ENCODE peak calls at places on chromosomes 5 and 9, in ten cellular contexts. W, H, N, V, R, X, C, O, L and P are unnamed samples.

GRCh38 chr5:159043551-159043950 is 56.2 kb downstream of the EBF1 start:
- DNase-seq in W (no peak), H (no peak), N (no peak), V (no peak), R (no peak), X (no peak), C (no peak), O (peak; percentile 69), L (no peak), P (no peak)

GRCh38 chr5:41793156-41793770 is 77.0 kb downstream of the OXCT1 start:
- DNase-seq in W (peak; percentile 78), H (no peak), N (peak; percentile 91), V (no peak), R (no peak), X (peak; percentile 91), C (peak; percentile 82), O (peak; percentile 92), L (no peak), P (no peak)

GRCh38 chr5:175847503-175847902 is 23.9 kb upstream of the CPLX2 start:
- DNase-seq in W (peak; percentile 54), H (peak; percentile 69), N (no peak), V (no peak), R (no peak), X (peak; percentile 24), C (peak; percentile 6), O (peak; percentile 2), L (no peak), P (peak; percentile 18)

GRCh38 chr5:175115831-175116230 is 328.2 kb downstream of the DRD1 start:
- DNase-seq in W (no peak), H (no peak), N (no peak), V (no peak), R (no peak), X (no peak), C (no peak), O (no peak), L (no peak), P (no peak)

GRCh38 chr9:116860509-116861120 is 173.5 kb downstream of the TRIM32 start:
- DNase-seq in W (peak; percentile 82), H (peak; percentile 88), N (peak; percentile 76), V (no peak), R (peak; percentile 68), X (peak; percentile 55), C (peak; percentile 74), O (peak; percentile 63), L (peak; percentile 68), P (peak; percentile 69)

GRCh38 chr5:170565077-170565476 is 61.3 kb downstream of the KCNIP1 start:
- DNase-seq in W (no peak), H (no peak), N (no peak), V (peak; percentile 11), R (no peak), X (no peak), C (no peak), O (no peak), L (no peak), P (no peak)

GRCh38 chr9:128102196-128102595 is 25.3 kb downstream of the PTGES2 start:
- DNase-seq in W (no peak), H (no peak), N (no peak), V (no peak), R (no peak), X (no peak), C (no peak), O (no peak), L (peak; percentile 14), P (no peak)

GRCh38 chr5:155960177-155960576 is 366.8 kb upstream of the SGCD start:
- DNase-seq in W (no peak), H (no peak), N (no peak), V (no peak), R (no peak), X (no peak), C (no peak), O (no peak), L (no peak), P (no peak)

GRCh38 chr5:119166026-119166425 is 95.1 kb downstream of the DMXL1 start:
- DNase-seq in W (no peak), H (peak; percentile 49), N (no peak), V (no peak), R (no peak), X (peak; percentile 13), C (no peak), O (no peak), L (no peak), P (no peak)

GRCh38 chr5:121019734-121020133 is 555.6 kb downstream of the PRR16 start:
- DNase-seq in W (no peak), H (no peak), N (no peak), V (no peak), R (no peak), X (no peak), C (no peak), O (no peak), L (no peak), P (no peak)

GRCh38 chr9:134536101-134536900 is 105.3 kb upstream of the COL5A1 start:
- DNase-seq in W (peak; percentile 88), H (no peak), N (no peak), V (no peak), R (no peak), X (peak; percentile 83), C (peak; percentile 72), O (peak; percentile 61), L (peak; percentile 4), P (no peak)

GRCh38 chr5:116372931-116373597 is 201.6 kb downstream of the SEMA6A start:
- DNase-seq in W (no peak), H (no peak), N (no peak), V (no peak), R (no peak), X (no peak), C (no peak), O (no peak), L (no peak), P (no peak)

GRCh38 chr5:6763191-6763590 is 50.0 kb downstream of the TENT4A start:
- DNase-seq in W (no peak), H (no peak), N (no peak), V (no peak), R (no peak), X (no peak), C (no peak), O (no peak), L (no peak), P (no peak)

GRCh38 chr9:99059074-99059894 is 45.6 kb upstream of the TGFBR1 start:
- DNase-seq in W (no peak), H (no peak), N (no peak), V (no peak), R (no peak), X (no peak), C (peak; percentile 9), O (no peak), L (peak; percentile 53), P (no peak)

GRCh38 chr5:141858084-141858765 is 20.0 kb downstream of the PCDH1 start:
- DNase-seq in W (no peak), H (peak; percentile 76), N (no peak), V (no peak), R (no peak), X (no peak), C (no peak), O (no peak), L (no peak), P (no peak)

GRCh38 chr5:112475747-112476435 is 56.8 kb upstream of the EPB41L4A start:
- DNase-seq in W (no peak), H (no peak), N (no peak), V (no peak), R (no peak), X (peak; percentile 4), C (peak; percentile 9), O (no peak), L (no peak), P (no peak)

GRCh38 chr5:36879274-36880033 is 2.9 kb downstream of the NIPBL start:
- DNase-seq in W (no peak), H (no peak), N (no peak), V (no peak), R (no peak), X (no peak), C (no peak), O (no peak), L (no peak), P (no peak)

GRCh38 chr5:179345429-179346321 is at the start of gene ADAMTS2:
- DNase-seq in W (peak; percentile 68), H (peak; percentile 83), N (peak; percentile 29), V (no peak), R (peak; percentile 51), X (peak; percentile 87), C (peak; percentile 56), O (peak; percentile 71), L (peak; percentile 65), P (no peak)
- H3K4me3 ChIP-seq in W (peak within 1 kb of the TSS; percentile 81), H (peak within 1 kb of the TSS; percentile 83), N (peak within 1 kb of the TSS; percentile 36), V (peak within 1 kb of the TSS; percentile 80), R (peak within 1 kb of the TSS; percentile 30), X (peak within 1 kb of the TSS; percentile 68), C (peak within 1 kb of the TSS; percentile 90), O (peak within 1 kb of the TSS; percentile 79), L (peak within 1 kb of the TSS; percentile 71), P (peak within 1 kb of the TSS; percentile 10)

GRCh38 chr5:127446626-127447025 is 70.8 kb upstream of the PRRC1 start:
- DNase-seq in W (no peak), H (no peak), N (no peak), V (no peak), R (no peak), X (no peak), C (no peak), O (no peak), L (no peak), P (no peak)

GRCh38 chr5:127439544-127440096 is 77.8 kb upstream of the PRRC1 start:
- DNase-seq in W (no peak), H (no peak), N (no peak), V (no peak), R (no peak), X (peak; percentile 29), C (no peak), O (no peak), L (no peak), P (no peak)

GRCh38 chr5:127440831-127441230 is 76.6 kb upstream of the PRRC1 start:
- DNase-seq in W (peak; percentile 72), H (no peak), N (no peak), V (no peak), R (no peak), X (peak; percentile 74), C (peak; percentile 59), O (no peak), L (no peak), P (no peak)

GRCh38 chr5:127447822-127448221 is 69.6 kb upstream of the PRRC1 start:
- DNase-seq in W (peak; percentile 70), H (no peak), N (no peak), V (no peak), R (no peak), X (peak; percentile 68), C (peak; percentile 76), O (peak; percentile 56), L (no peak), P (no peak)

GRCh38 chr5:127442085-127442484 is 75.4 kb upstream of the PRRC1 start:
- DNase-seq in W (peak; percentile 59), H (peak; percentile 17), N (peak; percentile 44), V (no peak), R (no peak), X (peak; percentile 53), C (peak; percentile 55), O (peak; percentile 34), L (no peak), P (no peak)
- TF ChIP-seq CTCF in W (peak; percentile 36), H (no peak), N (peak; percentile 52), V (no peak), R (peak; percentile 12), X (no peak), C (no peak), O (peak; percentile 20), L (peak; percentile 40), P (peak; percentile 13)

GRCh38 chr5:177427919-177428573 is 1.6 kb downstream of the GRK6 start:
- DNase-seq in W (no peak), H (no peak), N (no peak), V (peak; percentile 73), R (peak; percentile 18), X (no peak), C (no peak), O (no peak), L (no peak), P (no peak)
- H3K4me3 ChIP-seq in W (peak overlapping the region; percentile 5), H (peak overlapping the region; percentile 89), N (peak overlapping the region; percentile 76), V (peak overlapping the region; percentile 97), R (no peak overlapping the region), X (no peak overlapping the region), C (no peak overlapping the region), O (no peak overlapping the region), L (peak overlapping the region; percentile 100), P (no peak overlapping the region)

GRCh38 chr9:136975624-136976023 is 1.7 kb upstream of the PTGDS start:
- DNase-seq in W (no peak), H (peak; percentile 82), N (no peak), V (no peak), R (no peak), X (no peak), C (no peak), O (no peak), L (peak; percentile 78), P (no peak)
- TF ChIP-seq CTCF in W (peak; percentile 35), H (peak; percentile 89), N (peak; percentile 28), V (no peak), R (no peak), X (no peak), C (peak; percentile 2), O (no peak), L (peak; percentile 52), P (no peak)